ENCODE peak calls at places on chromosome 14, in ten cellular contexts. S, K, E, Y, O, M, C, V, W and U are unnamed samples.

GRCh38 chr14:57865450-57866198 is at the start of gene SLC35F4:
- DNase-seq in S (peak; percentile 96), K (no peak), E (no peak), Y (peak; percentile 23), O (no peak), M (peak; percentile 66), C (peak; percentile 13), V (peak; percentile 19), W (no peak), U (no peak)

GRCh38 chr14:100375273-100375962 is 52.3 kb downstream of the SLC25A47 start:
- DNase-seq in S (peak; percentile 66), K (peak; percentile 99), E (peak; percentile 52), Y (peak; percentile 97), O (no peak), M (peak; percentile 79), C (peak; percentile 84), V (peak; percentile 57), W (peak; percentile 76), U (peak; percentile 70)

GRCh38 chr14:89324501-89325298 is 92.3 kb downstream of the FOXN3 start:
- DNase-seq in S (no peak), K (no peak), E (no peak), Y (no peak), O (peak; percentile 61), M (no peak), C (no peak), V (no peak), W (no peak), U (no peak)

GRCh38 chr14:106346534-106347290 is 820.3 kb downstream of the TMEM121 start:
- DNase-seq in S (no peak), K (no peak), E (no peak), Y (no peak), O (no peak), M (peak; percentile 40), C (no peak), V (no peak), W (no peak), U (no peak)

GRCh38 chr14:55514819-55515470 is 65.1 kb upstream of the KTN1 start:
- DNase-seq in S (no peak), K (peak; percentile 87), E (peak; percentile 16), Y (peak; percentile 87), O (no peak), M (no peak), C (peak; percentile 39), V (no peak), W (no peak), U (no peak)

GRCh38 chr14:85529803-85530574 is at the start of gene FLRT2:
- DNase-seq in S (peak; percentile 72), K (peak; percentile 44), E (no peak), Y (peak; percentile 55), O (no peak), M (peak; percentile 62), C (peak; percentile 71), V (no peak), W (no peak), U (no peak)

GRCh38 chr14:61519106-61519505 is 176.2 kb upstream of the HIF1A start:
- DNase-seq in S (no peak), K (no peak), E (no peak), Y (no peak), O (no peak), M (no peak), C (no peak), V (no peak), W (no peak), U (no peak)

GRCh38 chr14:59055439-59056045 is 132.9 kb upstream of the DAAM1 start:
- DNase-seq in S (peak; percentile 43), K (peak; percentile 72), E (peak; percentile 13), Y (peak; percentile 39), O (peak; percentile 30), M (peak; percentile 64), C (peak; percentile 31), V (peak; percentile 12), W (peak; percentile 7), U (peak; percentile 79)

GRCh38 chr14:21208554-21208953 is 52.7 kb upstream of the OR5AU1 start:
- DNase-seq in S (no peak), K (no peak), E (no peak), Y (no peak), O (no peak), M (no peak), C (no peak), V (no peak), W (no peak), U (no peak)

GRCh38 chr14:21211509-21211908 is 55.6 kb upstream of the OR5AU1 start:
- DNase-seq in S (no peak), K (no peak), E (no peak), Y (no peak), O (no peak), M (no peak), C (no peak), V (no peak), W (no peak), U (no peak)

GRCh38 chr14:21210023-21210422 is 54.2 kb upstream of the OR5AU1 start:
- DNase-seq in S (no peak), K (no peak), E (no peak), Y (no peak), O (no peak), M (no peak), C (no peak), V (no peak), W (no peak), U (no peak)

GRCh38 chr14:21206753-21207684 is 51.2 kb upstream of the OR5AU1 start:
- DNase-seq in S (no peak), K (no peak), E (no peak), Y (no peak), O (no peak), M (no peak), C (no peak), V (no peak), W (no peak), U (no peak)

DNA sequence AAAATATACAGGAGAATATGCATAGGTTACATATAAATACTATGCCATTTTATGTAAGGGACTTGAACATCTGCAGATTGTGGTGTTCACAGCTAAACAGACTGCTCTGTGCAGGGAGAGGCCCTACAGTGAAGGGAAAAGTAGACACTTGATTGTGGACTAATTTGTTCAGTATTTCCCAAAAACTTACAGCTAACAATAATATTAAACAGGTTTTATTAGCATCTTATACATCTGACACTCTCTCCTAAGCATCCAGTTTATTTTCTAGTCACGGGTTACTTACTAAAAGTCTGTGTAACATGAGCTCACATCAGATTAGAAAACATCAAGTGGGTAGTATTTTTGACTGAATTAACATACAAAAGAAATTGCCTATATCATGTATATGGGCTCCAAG is 53.3 kb upstream of the OR5AU1 start:
- DNase-seq in S (no peak), K (no peak), E (no peak), Y (no peak), O (no peak), M (no peak), C (no peak), V (no peak), W (no peak), U (no peak)
- H4K20me1 ChIP-seq in S (peaks cover 62% of the 10 kb centered on the region), K (peaks cover 31% of the 10 kb centered on the region), E (peaks cover 64% of the 10 kb centered on the region), Y (no peaks in the 10 kb centered on the region), O (peaks cover 5% of the 10 kb centered on the region), M (peaks cover 55% of the 10 kb centered on the region), C (peaks cover 2% of the 10 kb centered on the region), V (peaks cover under 1% of the 10 kb centered on the region), W (peaks cover 2% of the 10 kb centered on the region), U (peaks cover 90% of the 10 kb centered on the region)

GRCh38 chr14:68935761-68936209 is 43.3 kb downstream of the ACTN1 start:
- DNase-seq in S (no peak), K (no peak), E (no peak), Y (peak; percentile 62), O (no peak), M (no peak), C (peak; percentile 42), V (peak; percentile 17), W (no peak), U (no peak)
- H4K20me1 ChIP-seq in S (peaks cover 66% of the 10 kb centered on the region), K (peaks cover 100% of the 10 kb centered on the region), E (peaks cover 3% of the 10 kb centered on the region), Y (peaks cover 12% of the 10 kb centered on the region), O (no peaks in the 10 kb centered on the region), M (peaks cover 9% of the 10 kb centered on the region), C (peaks cover 32% of the 10 kb centered on the region), V (peaks cover 38% of the 10 kb centered on the region), W (no peaks in the 10 kb centered on the region), U (no peaks in the 10 kb centered on the region)

GRCh38 chr14:71431169-71431525 is 501.1 kb upstream of the RGS6 start:
- DNase-seq in S (no peak), K (no peak), E (no peak), Y (no peak), O (no peak), M (no peak), C (no peak), V (no peak), W (no peak), U (no peak)

GRCh38 chr14:71429900-71430299 is 502.3 kb upstream of the RGS6 start:
- DNase-seq in S (no peak), K (no peak), E (no peak), Y (no peak), O (no peak), M (no peak), C (no peak), V (no peak), W (no peak), U (no peak)

GRCh38 chr14:71432334-71432733 is 499.9 kb upstream of the RGS6 start:
- DNase-seq in S (no peak), K (no peak), E (no peak), Y (no peak), O (no peak), M (no peak), C (no peak), V (no peak), W (no peak), U (no peak)

GRCh38 chr14:71433303-71433702 is 498.9 kb upstream of the RGS6 start:
- DNase-seq in S (no peak), K (no peak), E (no peak), Y (no peak), O (no peak), M (no peak), C (no peak), V (no peak), W (no peak), U (no peak)

GRCh38 chr14:71430321-71431168 is 501.7 kb upstream of the RGS6 start:
- DNase-seq in S (no peak), K (no peak), E (no peak), Y (no peak), O (peak; percentile 35), M (no peak), C (no peak), V (no peak), W (peak; percentile 73), U (no peak)
- H4K20me1 ChIP-seq in S (no peaks in the 10 kb centered on the region), K (no peaks in the 10 kb centered on the region), E (no peaks in the 10 kb centered on the region), Y (no peaks in the 10 kb centered on the region), O (no peaks in the 10 kb centered on the region), M (no peaks in the 10 kb centered on the region), C (no peaks in the 10 kb centered on the region), V (no peaks in the 10 kb centered on the region), W (no peaks in the 10 kb centered on the region), U (peaks cover 4% of the 10 kb centered on the region)

DNA sequence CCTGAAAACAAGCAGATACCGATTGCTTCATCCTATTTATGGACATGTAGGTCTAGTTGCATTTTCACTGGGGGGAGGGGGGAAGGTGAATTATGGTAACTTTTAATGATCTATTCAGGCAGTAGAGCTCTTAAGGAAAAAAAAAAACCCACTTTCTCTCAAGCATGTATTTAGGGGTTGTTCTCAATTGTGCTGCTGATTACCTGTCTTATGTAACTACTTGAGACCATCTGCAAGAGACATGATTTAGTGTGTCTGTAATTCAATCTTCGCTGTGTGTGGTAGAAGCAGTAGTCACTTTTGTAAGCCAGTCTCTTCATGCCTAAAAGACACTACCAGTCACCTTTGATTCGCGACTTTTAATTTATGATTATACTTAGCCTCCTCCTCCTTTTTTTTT is 8.9 kb downstream of the CALM1 start:
- DNase-seq in S (no peak), K (no peak), E (no peak), Y (no peak), O (no peak), M (no peak), C (no peak), V (no peak), W (no peak), U (no peak)
- H4K20me1 ChIP-seq in S (peaks cover 37% of the 10 kb centered on the region), K (peaks cover 38% of the 10 kb centered on the region), E (peaks cover 5% of the 10 kb centered on the region), Y (no peaks in the 10 kb centered on the region), O (no peaks in the 10 kb centered on the region), M (peaks cover 31% of the 10 kb centered on the region), C (peaks cover 5% of the 10 kb centered on the region), V (no peaks in the 10 kb centered on the region), W (peaks cover 3% of the 10 kb centered on the region), U (peaks cover 34% of the 10 kb centered on the region)

GRCh38 chr14:73069585-73069984 is 11.3 kb downstream of the RBM25 start:
- DNase-seq in S (no peak), K (no peak), E (no peak), Y (no peak), O (no peak), M (no peak), C (no peak), V (no peak), W (no peak), U (no peak)
- H4K20me1 ChIP-seq in S (peaks cover 90% of the 10 kb centered on the region), K (peaks cover 79% of the 10 kb centered on the region), E (peaks cover 34% of the 10 kb centered on the region), Y (no peaks in the 10 kb centered on the region), O (no peaks in the 10 kb centered on the region), M (peaks cover 91% of the 10 kb centered on the region), C (peaks cover 14% of the 10 kb centered on the region), V (peaks cover 4% of the 10 kb centered on the region), W (no peaks in the 10 kb centered on the region), U (peaks cover 67% of the 10 kb centered on the region)